ENCODE peak calls at places on chromosome 3, in five cellular contexts. B, O, Z, K and D are unnamed samples.

GRCh38 chr3:23760871-23761373 is 44.8 kb upstream of the UBE2E1 start:
- DNase-seq in O (no peak), K (no peak), Z (no peak), B (no peak), D (no peak)

GRCh38 chr3:133928903-133929607 is 33.4 kb upstream of the RAB6B start:
- DNase-seq in K (no peak), Z (no peak), B (no peak), O (no peak), D (no peak)

GRCh38 chr3:53721187-53721946 is 124.9 kb downstream of the CHDH start:
- DNase-seq in B (no peak), K (no peak), O (no peak), Z (no peak), D (no peak)

GRCh38 chr3:61454806-61455205 is 106.6 kb upstream of the PTPRG start:
- DNase-seq in O (no peak), B (no peak), Z (no peak), K (no peak), D (no peak)

GRCh38 chr3:100499651-100500050 is 7.2 kb downstream of the TMEM45A start:
- DNase-seq in K (no peak), Z (no peak), O (no peak), B (no peak), D (no peak)

GRCh38 chr3:175146258-175146657 is 287.1 kb downstream of the NAALADL2 start:
- DNase-seq in Z (no peak), O (no peak), K (no peak), B (peak; percentile 37), D (peak; percentile 34)

GRCh38 chr3:32640939-32641725 is 43.9 kb upstream of the CNOT10 start:
- DNase-seq in B (peak; percentile 6), Z (no peak), O (no peak), K (no peak), D (peak; percentile 18)

GRCh38 chr3:43621406-43621973 is 321 bp downstream of the ANO10 start:
- DNase-seq in B (peak; percentile 20), K (no peak), Z (peak; percentile 56), O (peak; percentile 14), D (no peak)

GRCh38 chr3:103906808-103907207 is 1459.9 kb upstream of the ALCAM start:
- DNase-seq in B (no peak), O (no peak), K (no peak), Z (no peak), D (no peak)

GRCh38 chr3:183917776-183918175 is 33.1 kb upstream of the PARL start:
- DNase-seq in B (no peak), K (no peak), O (no peak), Z (no peak), D (no peak)

GRCh38 chr3:10964537-10965167 is 27.9 kb upstream of the SLC6A1 start:
- DNase-seq in O (peak; percentile 39), K (no peak), Z (no peak), B (peak; percentile 13), D (peak; percentile 84)

GRCh38 chr3:7630351-7630911 is 769.5 kb downstream of the GRM7 start:
- DNase-seq in O (no peak), K (no peak), Z (no peak), B (no peak), D (no peak)

GRCh38 chr3:3053974-3054373 is 56.2 kb downstream of the IL5RA start:
- DNase-seq in O (no peak), Z (no peak), K (no peak), B (peak; percentile 41), D (peak; percentile 59)

GRCh38 chr3:43394071-43394501 is 107.7 kb downstream of the SNRK start:
- DNase-seq in K (no peak), B (peak; percentile 69), O (no peak), Z (peak; percentile 58), D (no peak)

GRCh38 chr3:147832611-147833010 is 423.4 kb downstream of the ZIC1 start:
- DNase-seq in Z (no peak), B (no peak), K (no peak), O (no peak), D (no peak)

GRCh38 chr3:85524104-85524503 is 565.3 kb downstream of the CADM2 start:
- DNase-seq in K (no peak), Z (no peak), O (no peak), B (no peak), D (no peak)

GRCh38 chr3:56899078-56899477 is 97.3 kb upstream of the ARHGEF3 start:
- DNase-seq in B (no peak), K (no peak), Z (no peak), O (no peak), D (no peak)

GRCh38 chr3:52197842-52198625 is at the start of gene ALAS1:
- DNase-seq in K (peak; percentile 97), Z (peak; percentile 96), B (peak; percentile 91), O (peak; percentile 97), D (peak; percentile 91)

GRCh38 chr3:100754563-100755334 is 45.5 kb downstream of the TFG start:
- DNase-seq in Z (no peak), O (no peak), B (no peak), K (no peak), D (no peak)

GRCh38 chr3:45362768-45363167 is 25.6 kb upstream of the LARS2 start:
- DNase-seq in B (peak; percentile 52), Z (peak; percentile 48), K (no peak), O (no peak), D (peak; percentile 36)

GRCh38 chr3:46468758-46469600 is 4.3 kb upstream of the LTF start:
- DNase-seq in K (no peak), B (no peak), O (no peak), Z (no peak), D (no peak)

GRCh38 chr3:3302964-3303363 is 123.5 kb upstream of the CRBN start:
- DNase-seq in B (no peak), O (no peak), Z (no peak), K (no peak), D (no peak)

GRCh38 chr3:66095295-66096001 is 56.7 kb upstream of the MAGI1 start:
- DNase-seq in O (no peak), Z (no peak), B (no peak), K (no peak), D (no peak)

GRCh38 chr3:14532691-14533456 is 7.3 kb downstream of the GRIP2 start:
- DNase-seq in O (no peak), Z (no peak), B (peak; percentile 31), K (no peak), D (peak; percentile 16)

GRCh38 chr3:169668957-169669681 is 5.6 kb upstream of the MECOM start:
- DNase-seq in B (peak; percentile 39), K (peak; percentile 58), O (peak; percentile 66), Z (peak; percentile 90), D (peak; percentile 82)

GRCh38 chr3:42473083-42473932 is 29.1 kb upstream of the VIPR1 start:
- DNase-seq in B (peak; percentile 56), Z (peak; percentile 71), K (no peak), O (no peak), D (peak; percentile 76)

GRCh38 chr3:186260726-186261125 is 101.3 kb downstream of the DGKG start:
- DNase-seq in K (no peak), B (no peak), Z (no peak), O (no peak), D (no peak)

GRCh38 chr3:186258968-186259367 is 103.1 kb downstream of the DGKG start:
- DNase-seq in O (no peak), Z (no peak), B (no peak), K (no peak), D (no peak)

GRCh38 chr3:186259612-186260383 is 102.2 kb downstream of the DGKG start:
- DNase-seq in B (peak; percentile 51), O (peak; percentile 59), Z (peak; percentile 82), K (peak; percentile 56), D (peak; percentile 86)

GRCh38 chr3:186264608-186265400 is 97.2 kb downstream of the DGKG start:
- DNase-seq in Z (no peak), K (no peak), B (no peak), O (no peak), D (no peak)

DNA sequence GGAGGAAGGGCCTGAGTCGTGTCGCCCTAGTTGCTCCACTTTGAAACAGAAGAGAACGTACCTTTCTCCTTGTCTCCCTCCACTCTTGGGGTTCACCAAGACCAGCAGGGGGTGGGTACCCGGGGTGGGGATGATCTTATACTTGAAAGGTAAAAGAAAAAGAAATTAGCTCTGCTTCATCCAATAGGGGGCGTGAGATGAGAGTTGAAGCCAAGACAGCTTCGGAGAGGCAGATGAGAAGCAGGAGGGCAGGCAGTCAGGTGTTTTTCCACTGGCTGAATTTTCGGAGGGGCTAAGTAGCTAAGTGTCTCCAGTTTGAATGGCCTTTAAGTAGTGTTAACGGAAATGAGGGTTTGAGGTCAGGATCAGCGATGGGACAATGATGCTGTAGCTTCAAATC is 100.4 kb downstream of the DGKG start:
- DNase-seq in O (no peak), B (no peak), Z (no peak), K (no peak), D (peak; percentile 55)
- TF ChIP-seq CTCF in O (peak; percentile 28), B (peak; percentile 22), Z (no peak), K (no peak), D (peak; percentile 18)

GRCh38 chr3:98812851-98813374 is 49.8 kb downstream of the ST3GAL6 start:
- DNase-seq in K (no peak), O (no peak), B (peak; percentile 60), Z (peak; percentile 62), D (peak; percentile 70)
- TF ChIP-seq CTCF in K (no peak), O (peak; percentile 86), B (peak; percentile 59), Z (peak; percentile 63), D (peak; percentile 55)

GRCh38 chr3:149486726-149487125 is 12.2 kb downstream of the TM4SF4 start:
- DNase-seq in B (no peak), K (no peak), O (no peak), Z (no peak), D (no peak)

GRCh38 chr3:149487598-149488197 is 13.2 kb downstream of the TM4SF4 start:
- DNase-seq in B (no peak), Z (no peak), O (peak; percentile 20), K (no peak), D (no peak)

GRCh38 chr3:149490260-149490971 is 15.9 kb downstream of the TM4SF4 start:
- DNase-seq in B (no peak), Z (no peak), K (no peak), O (no peak), D (no peak)

GRCh38 chr3:149493315-149494021 is 19.0 kb downstream of the TM4SF4 start:
- DNase-seq in K (no peak), B (no peak), Z (no peak), O (no peak), D (no peak)

GRCh38 chr3:149489060-149489690 is 14.7 kb downstream of the TM4SF4 start:
- DNase-seq in K (no peak), O (no peak), Z (no peak), B (no peak), D (peak; percentile 20)
- TF ChIP-seq CTCF in K (no peak), O (peak; percentile 51), Z (peak; percentile 28), B (peak; percentile 77), D (peak; percentile 71)

GRCh38 chr3:173789530-173789929 is 392.0 kb downstream of the NLGN1 start:
- DNase-seq in B (no peak), K (no peak), O (no peak), Z (no peak), D (no peak)

GRCh38 chr3:173785004-173785403 is 387.5 kb downstream of the NLGN1 start:
- DNase-seq in K (no peak), Z (no peak), O (no peak), B (no peak), D (peak; percentile 10)
- TF ChIP-seq CTCF in K (no peak), Z (no peak), O (no peak), B (no peak), D (no peak)